ENCODE peak calls at places on chromosomes 1 and 21, in four cellular contexts. One of them, this sample, is unnamed.

GRCh38 chr1:233183226-233184020 is 112.1 kb downstream of the PCNX2 start:
- DNase-seq in IMR-90: peak; percentile 63
- DNase-seq in activated CD4-positive, CD25-positive, alpha-beta regulatory T cell treated with anti-CD3 and anti-CD28 coated beads, Interleukin-2, amount 50 U/mL, for 16 hours: no peak
- DNase-seq in fibroblast of the conjunctiva: no peak
- DNase-seq in this sample: no peak

GRCh38 chr1:184289825-184290550 is 96.8 kb upstream of the C1orf21 start:
- DNase-seq in IMR-90: no peak
- DNase-seq in activated CD4-positive, CD25-positive, alpha-beta regulatory T cell treated with anti-CD3 and anti-CD28 coated beads, Interleukin-2, amount 50 U/mL, for 16 hours: no peak
- DNase-seq in fibroblast of the conjunctiva: no peak
- DNase-seq in this sample: no peak

GRCh38 chr1:107198581-107198980 is 57.7 kb downstream of the NTNG1 start:
- DNase-seq in IMR-90: no peak
- DNase-seq in fibroblast of the conjunctiva: no peak
- DNase-seq in activated CD4-positive, CD25-positive, alpha-beta regulatory T cell treated with anti-CD3 and anti-CD28 coated beads, Interleukin-2, amount 50 U/mL, for 16 hours: no peak
- DNase-seq in this sample: no peak

GRCh38 chr1:169483500-169483966 is 2.2 kb downstream of the SLC19A2 start:
- DNase-seq in activated CD4-positive, CD25-positive, alpha-beta regulatory T cell treated with anti-CD3 and anti-CD28 coated beads, Interleukin-2, amount 50 U/mL, for 16 hours: no peak
- DNase-seq in IMR-90: peak; percentile 79
- DNase-seq in fibroblast of the conjunctiva: peak; percentile 40
- DNase-seq in this sample: no peak

GRCh38 chr1:117633423-117633822 is 27.6 kb downstream of the TENT5C start:
- DNase-seq in fibroblast of the conjunctiva: no peak
- DNase-seq in activated CD4-positive, CD25-positive, alpha-beta regulatory T cell treated with anti-CD3 and anti-CD28 coated beads, Interleukin-2, amount 50 U/mL, for 16 hours: no peak
- DNase-seq in IMR-90: no peak
- DNase-seq in this sample: no peak

GRCh38 chr1:61808968-61809367 is 66.7 kb downstream of the PATJ start:
- DNase-seq in fibroblast of the conjunctiva: no peak
- DNase-seq in IMR-90: peak; percentile 58
- DNase-seq in activated CD4-positive, CD25-positive, alpha-beta regulatory T cell treated with anti-CD3 and anti-CD28 coated beads, Interleukin-2, amount 50 U/mL, for 16 hours: no peak
- DNase-seq in this sample: no peak

GRCh38 chr1:212188599-212189351 is 96.4 kb upstream of the PPP2R5A start:
- DNase-seq in fibroblast of the conjunctiva: no peak
- DNase-seq in activated CD4-positive, CD25-positive, alpha-beta regulatory T cell treated with anti-CD3 and anti-CD28 coated beads, Interleukin-2, amount 50 U/mL, for 16 hours: no peak
- DNase-seq in IMR-90: no peak
- DNase-seq in this sample: no peak

GRCh38 chr21:16071761-16072160 is 342.0 kb downstream of the USP25 start:
- DNase-seq in fibroblast of the conjunctiva: no peak
- DNase-seq in activated CD4-positive, CD25-positive, alpha-beta regulatory T cell treated with anti-CD3 and anti-CD28 coated beads, Interleukin-2, amount 50 U/mL, for 16 hours: no peak
- DNase-seq in IMR-90: no peak
- DNase-seq in this sample: no peak

GRCh38 chr1:210726621-210727020 is 397.9 kb downstream of the HHAT start:
- DNase-seq in IMR-90: peak; percentile 18
- DNase-seq in fibroblast of the conjunctiva: no peak
- DNase-seq in activated CD4-positive, CD25-positive, alpha-beta regulatory T cell treated with anti-CD3 and anti-CD28 coated beads, Interleukin-2, amount 50 U/mL, for 16 hours: no peak
- DNase-seq in this sample: peak; percentile 23

GRCh38 chr21:31974454-31974985 is 101.7 kb downstream of the HUNK start:
- DNase-seq in activated CD4-positive, CD25-positive, alpha-beta regulatory T cell treated with anti-CD3 and anti-CD28 coated beads, Interleukin-2, amount 50 U/mL, for 16 hours: no peak
- DNase-seq in fibroblast of the conjunctiva: no peak
- DNase-seq in IMR-90: no peak
- DNase-seq in this sample: no peak

GRCh38 chr1:187817782-187818181 is 989.0 kb downstream of the PLA2G4A start:
- DNase-seq in IMR-90: no peak
- DNase-seq in fibroblast of the conjunctiva: no peak
- DNase-seq in activated CD4-positive, CD25-positive, alpha-beta regulatory T cell treated with anti-CD3 and anti-CD28 coated beads, Interleukin-2, amount 50 U/mL, for 16 hours: no peak
- DNase-seq in this sample: no peak

GRCh38 chr1:168261390-168261789 is 19.3 kb upstream of the TBX19 start:
- DNase-seq in IMR-90: peak; percentile 65
- DNase-seq in fibroblast of the conjunctiva: no peak
- DNase-seq in activated CD4-positive, CD25-positive, alpha-beta regulatory T cell treated with anti-CD3 and anti-CD28 coated beads, Interleukin-2, amount 50 U/mL, for 16 hours: no peak
- DNase-seq in this sample: peak; percentile 45

GRCh38 chr1:2929335-2929734 is 91.9 kb upstream of the ACTRT2 start:
- DNase-seq in activated CD4-positive, CD25-positive, alpha-beta regulatory T cell treated with anti-CD3 and anti-CD28 coated beads, Interleukin-2, amount 50 U/mL, for 16 hours: no peak
- DNase-seq in fibroblast of the conjunctiva: no peak
- DNase-seq in IMR-90: no peak
- DNase-seq in this sample: no peak

GRCh38 chr1:29217633-29218032 is 13.1 kb downstream of the MECR start:
- DNase-seq in activated CD4-positive, CD25-positive, alpha-beta regulatory T cell treated with anti-CD3 and anti-CD28 coated beads, Interleukin-2, amount 50 U/mL, for 16 hours: no peak
- DNase-seq in IMR-90: no peak
- DNase-seq in fibroblast of the conjunctiva: no peak
- DNase-seq in this sample: no peak

GRCh38 chr1:172669011-172669410 is 10.1 kb downstream of the FASLG start:
- DNase-seq in activated CD4-positive, CD25-positive, alpha-beta regulatory T cell treated with anti-CD3 and anti-CD28 coated beads, Interleukin-2, amount 50 U/mL, for 16 hours: no peak
- DNase-seq in fibroblast of the conjunctiva: no peak
- DNase-seq in IMR-90: no peak
- DNase-seq in this sample: no peak

GRCh38 chr1:204621391-204621790 is 64.1 kb downstream of the LRRN2 start:
- DNase-seq in IMR-90: no peak
- DNase-seq in fibroblast of the conjunctiva: no peak
- DNase-seq in activated CD4-positive, CD25-positive, alpha-beta regulatory T cell treated with anti-CD3 and anti-CD28 coated beads, Interleukin-2, amount 50 U/mL, for 16 hours: no peak
- DNase-seq in this sample: no peak

GRCh38 chr1:70353641-70354331 is 736 bp downstream of the ANKRD13C start:
- DNase-seq in activated CD4-positive, CD25-positive, alpha-beta regulatory T cell treated with anti-CD3 and anti-CD28 coated beads, Interleukin-2, amount 50 U/mL, for 16 hours: peak; percentile 2
- DNase-seq in IMR-90: peak; percentile 74
- DNase-seq in fibroblast of the conjunctiva: no peak
- DNase-seq in this sample: no peak

GRCh38 chr1:198639581-198640235 is 868 bp downstream of the PTPRC start:
- DNase-seq in fibroblast of the conjunctiva: no peak
- DNase-seq in IMR-90: no peak
- DNase-seq in activated CD4-positive, CD25-positive, alpha-beta regulatory T cell treated with anti-CD3 and anti-CD28 coated beads, Interleukin-2, amount 50 U/mL, for 16 hours: no peak
- DNase-seq in this sample: no peak

GRCh38 chr1:81349194-81349965 is 451.4 kb upstream of the ADGRL2 start:
- DNase-seq in fibroblast of the conjunctiva: no peak
- DNase-seq in IMR-90: no peak
- DNase-seq in activated CD4-positive, CD25-positive, alpha-beta regulatory T cell treated with anti-CD3 and anti-CD28 coated beads, Interleukin-2, amount 50 U/mL, for 16 hours: no peak
- DNase-seq in this sample: no peak

GRCh38 chr1:232688398-232688797 is 58.5 kb upstream of the SIPA1L2 start:
- DNase-seq in fibroblast of the conjunctiva: no peak
- DNase-seq in activated CD4-positive, CD25-positive, alpha-beta regulatory T cell treated with anti-CD3 and anti-CD28 coated beads, Interleukin-2, amount 50 U/mL, for 16 hours: no peak
- DNase-seq in IMR-90: no peak
- DNase-seq in this sample: no peak

GRCh38 chr1:119011706-119012105 is 23.6 kb upstream of the TBX15 start:
- DNase-seq in IMR-90: no peak
- DNase-seq in activated CD4-positive, CD25-positive, alpha-beta regulatory T cell treated with anti-CD3 and anti-CD28 coated beads, Interleukin-2, amount 50 U/mL, for 16 hours: no peak
- DNase-seq in fibroblast of the conjunctiva: no peak
- DNase-seq in this sample: no peak

GRCh38 chr1:210826686-210827085 is 307.3 kb downstream of the KCNH1 start:
- DNase-seq in fibroblast of the conjunctiva: no peak
- DNase-seq in activated CD4-positive, CD25-positive, alpha-beta regulatory T cell treated with anti-CD3 and anti-CD28 coated beads, Interleukin-2, amount 50 U/mL, for 16 hours: no peak
- DNase-seq in IMR-90: no peak
- DNase-seq in this sample: no peak

GRCh38 chr1:171219751-171220385 is 28.4 kb upstream of the FMO1 start:
- DNase-seq in IMR-90: peak; percentile 89
- DNase-seq in activated CD4-positive, CD25-positive, alpha-beta regulatory T cell treated with anti-CD3 and anti-CD28 coated beads, Interleukin-2, amount 50 U/mL, for 16 hours: no peak
- DNase-seq in fibroblast of the conjunctiva: peak; percentile 50
- DNase-seq in this sample: no peak

GRCh38 chr21:44920694-44921604 is at the start of gene ITGB2:
- DNase-seq in fibroblast of the conjunctiva: no peak
- DNase-seq in activated CD4-positive, CD25-positive, alpha-beta regulatory T cell treated with anti-CD3 and anti-CD28 coated beads, Interleukin-2, amount 50 U/mL, for 16 hours: no peak
- DNase-seq in IMR-90: no peak
- DNase-seq in this sample: no peak

GRCh38 chr1:232984577-232985425 is 34.4 kb downstream of the NTPCR start:
- DNase-seq in IMR-90: no peak
- DNase-seq in activated CD4-positive, CD25-positive, alpha-beta regulatory T cell treated with anti-CD3 and anti-CD28 coated beads, Interleukin-2, amount 50 U/mL, for 16 hours: no peak
- DNase-seq in fibroblast of the conjunctiva: no peak
- DNase-seq in this sample: no peak

GRCh38 chr1:88890790-88891317 is 513 bp downstream of the GTF2B start:
- DNase-seq in fibroblast of the conjunctiva: no peak
- DNase-seq in IMR-90: peak; percentile 41
- DNase-seq in activated CD4-positive, CD25-positive, alpha-beta regulatory T cell treated with anti-CD3 and anti-CD28 coated beads, Interleukin-2, amount 50 U/mL, for 16 hours: no peak
- DNase-seq in this sample: no peak

GRCh38 chr1:244242446-244242845 is 191.4 kb downstream of the ZBTB18 start:
- DNase-seq in activated CD4-positive, CD25-positive, alpha-beta regulatory T cell treated with anti-CD3 and anti-CD28 coated beads, Interleukin-2, amount 50 U/mL, for 16 hours: no peak
- DNase-seq in IMR-90: no peak
- DNase-seq in fibroblast of the conjunctiva: no peak
- DNase-seq in this sample: no peak

GRCh38 chr1:182615468-182616129 is 11.4 kb upstream of the RGS16 start:
- DNase-seq in fibroblast of the conjunctiva: peak; percentile 53
- DNase-seq in IMR-90: no peak
- DNase-seq in activated CD4-positive, CD25-positive, alpha-beta regulatory T cell treated with anti-CD3 and anti-CD28 coated beads, Interleukin-2, amount 50 U/mL, for 16 hours: no peak
- DNase-seq in this sample: no peak

GRCh38 chr1:183578846-183579245 is 11.4 kb downstream of the NCF2 start:
- DNase-seq in fibroblast of the conjunctiva: no peak
- DNase-seq in IMR-90: no peak
- DNase-seq in activated CD4-positive, CD25-positive, alpha-beta regulatory T cell treated with anti-CD3 and anti-CD28 coated beads, Interleukin-2, amount 50 U/mL, for 16 hours: no peak
- DNase-seq in this sample: no peak

GRCh38 chr1:164310166-164310565 is 248.8 kb upstream of the PBX1 start:
- DNase-seq in activated CD4-positive, CD25-positive, alpha-beta regulatory T cell treated with anti-CD3 and anti-CD28 coated beads, Interleukin-2, amount 50 U/mL, for 16 hours: no peak
- DNase-seq in IMR-90: no peak
- DNase-seq in fibroblast of the conjunctiva: peak; percentile 3
- DNase-seq in this sample: no peak

GRCh38 chr1:97170296-97170695 is 448.7 kb downstream of the PTBP2 start:
- DNase-seq in activated CD4-positive, CD25-positive, alpha-beta regulatory T cell treated with anti-CD3 and anti-CD28 coated beads, Interleukin-2, amount 50 U/mL, for 16 hours: no peak
- DNase-seq in IMR-90: peak; percentile 12
- DNase-seq in fibroblast of the conjunctiva: no peak
- DNase-seq in this sample: no peak

GRCh38 chr1:185412385-185413074 is 95.5 kb upstream of the IVNS1ABP start:
- DNase-seq in IMR-90: no peak
- DNase-seq in activated CD4-positive, CD25-positive, alpha-beta regulatory T cell treated with anti-CD3 and anti-CD28 coated beads, Interleukin-2, amount 50 U/mL, for 16 hours: no peak
- DNase-seq in fibroblast of the conjunctiva: no peak
- DNase-seq in this sample: no peak

GRCh38 chr21:14739590-14739989 is 193.5 kb upstream of the SAMSN1 start:
- DNase-seq in activated CD4-positive, CD25-positive, alpha-beta regulatory T cell treated with anti-CD3 and anti-CD28 coated beads, Interleukin-2, amount 50 U/mL, for 16 hours: no peak
- DNase-seq in IMR-90: no peak
- DNase-seq in fibroblast of the conjunctiva: no peak
- DNase-seq in this sample: no peak

This sample was measured in NCI-H1048.